ENCODE peak calls at places on chromosomes 3 and 15, in ten cellular contexts. One of them, this sample, is unnamed.

GRCh38 chr15:90367578-90367977 is 15.5 kb downstream of the ZNF774 start:
- ATAC-seq in right cardiac atrium: peak
- ATAC-seq in A549: no peak
- ATAC-seq in heart right ventricle: peak
- ATAC-seq in central memory CD8-positive, alpha-beta T cell: no peak
- ATAC-seq in upper lobe of right lung: peak
- ATAC-seq in left lung: peak
- ATAC-seq in naive thymus-derived CD8-positive, alpha-beta T cell: no peak
- ATAC-seq in foreskin keratinocyte: no peak
- ATAC-seq in activated CD4-positive, alpha-beta T cell treated with anti-CD3 and anti-CD28 coated beads for 36 hours: no peak
- ATAC-seq in this sample: no peak

GRCh38 chr15:40992241-40992741 is 39.0 kb downstream of the CHAC1 start:
- ATAC-seq in right cardiac atrium: no peak
- ATAC-seq in A549: no peak
- ATAC-seq in heart right ventricle: no peak
- ATAC-seq in central memory CD8-positive, alpha-beta T cell: no peak
- ATAC-seq in upper lobe of right lung: no peak
- ATAC-seq in left lung: no peak
- ATAC-seq in naive thymus-derived CD8-positive, alpha-beta T cell: no peak
- ATAC-seq in foreskin keratinocyte: no peak
- ATAC-seq in activated CD4-positive, alpha-beta T cell treated with anti-CD3 and anti-CD28 coated beads for 36 hours: no peak
- ATAC-seq in this sample: no peak

GRCh38 chr3:40524222-40524570 is 564 bp upstream of the ZNF621 start:
- ATAC-seq in right cardiac atrium: no peak
- ATAC-seq in A549: no peak
- ATAC-seq in heart right ventricle: no peak
- ATAC-seq in central memory CD8-positive, alpha-beta T cell: peak
- ATAC-seq in upper lobe of right lung: no peak
- ATAC-seq in left lung: no peak
- ATAC-seq in naive thymus-derived CD8-positive, alpha-beta T cell: peak
- ATAC-seq in foreskin keratinocyte: no peak
- ATAC-seq in activated CD4-positive, alpha-beta T cell treated with anti-CD3 and anti-CD28 coated beads for 36 hours: no peak
- ATAC-seq in this sample: peak

GRCh38 chr15:76565366-76565765 is 228.8 kb downstream of the ISL2 start:
- ATAC-seq in right cardiac atrium: no peak
- ATAC-seq in A549: no peak
- ATAC-seq in heart right ventricle: no peak
- ATAC-seq in central memory CD8-positive, alpha-beta T cell: no peak
- ATAC-seq in upper lobe of right lung: no peak
- ATAC-seq in left lung: no peak
- ATAC-seq in naive thymus-derived CD8-positive, alpha-beta T cell: no peak
- ATAC-seq in foreskin keratinocyte: no peak
- ATAC-seq in activated CD4-positive, alpha-beta T cell treated with anti-CD3 and anti-CD28 coated beads for 36 hours: no peak
- ATAC-seq in this sample: peak

GRCh38 chr15:31869640-31870335 is 160.5 kb upstream of the CHRNA7 start:
- ATAC-seq in right cardiac atrium: no peak
- ATAC-seq in A549: no peak
- ATAC-seq in heart right ventricle: no peak
- ATAC-seq in central memory CD8-positive, alpha-beta T cell: peak
- ATAC-seq in upper lobe of right lung: peak
- ATAC-seq in left lung: no peak
- ATAC-seq in naive thymus-derived CD8-positive, alpha-beta T cell: no peak
- ATAC-seq in foreskin keratinocyte: peak
- ATAC-seq in activated CD4-positive, alpha-beta T cell treated with anti-CD3 and anti-CD28 coated beads for 36 hours: peak
- ATAC-seq in this sample: peak

GRCh38 chr15:62601779-62602540 is 436.9 kb upstream of the C2CD4B start:
- ATAC-seq in right cardiac atrium: no peak
- ATAC-seq in A549: no peak
- ATAC-seq in heart right ventricle: no peak
- ATAC-seq in central memory CD8-positive, alpha-beta T cell: no peak
- ATAC-seq in upper lobe of right lung: no peak
- ATAC-seq in left lung: no peak
- ATAC-seq in naive thymus-derived CD8-positive, alpha-beta T cell: no peak
- ATAC-seq in foreskin keratinocyte: no peak
- ATAC-seq in activated CD4-positive, alpha-beta T cell treated with anti-CD3 and anti-CD28 coated beads for 36 hours: no peak
- ATAC-seq in this sample: no peak

GRCh38 chr3:111709645-111710044 is 114.5 kb upstream of the ZBED2 start:
- ATAC-seq in right cardiac atrium: no peak
- ATAC-seq in A549: no peak
- ATAC-seq in heart right ventricle: no peak
- ATAC-seq in central memory CD8-positive, alpha-beta T cell: no peak
- ATAC-seq in upper lobe of right lung: no peak
- ATAC-seq in left lung: no peak
- ATAC-seq in naive thymus-derived CD8-positive, alpha-beta T cell: no peak
- ATAC-seq in foreskin keratinocyte: no peak
- ATAC-seq in activated CD4-positive, alpha-beta T cell treated with anti-CD3 and anti-CD28 coated beads for 36 hours: no peak
- ATAC-seq in this sample: no peak

GRCh38 chr3:80767599-80767998 is 993.8 kb downstream of the GBE1 start:
- ATAC-seq in right cardiac atrium: no peak
- ATAC-seq in A549: no peak
- ATAC-seq in heart right ventricle: no peak
- ATAC-seq in central memory CD8-positive, alpha-beta T cell: no peak
- ATAC-seq in upper lobe of right lung: no peak
- ATAC-seq in left lung: no peak
- ATAC-seq in naive thymus-derived CD8-positive, alpha-beta T cell: no peak
- ATAC-seq in foreskin keratinocyte: no peak
- ATAC-seq in activated CD4-positive, alpha-beta T cell treated with anti-CD3 and anti-CD28 coated beads for 36 hours: no peak
- ATAC-seq in this sample: no peak

GRCh38 chr3:185702564-185703225 is 116.6 kb downstream of the SENP2 start:
- ATAC-seq in right cardiac atrium: peak
- ATAC-seq in A549: peak
- ATAC-seq in heart right ventricle: no peak
- ATAC-seq in central memory CD8-positive, alpha-beta T cell: no peak
- ATAC-seq in upper lobe of right lung: peak
- ATAC-seq in left lung: peak
- ATAC-seq in naive thymus-derived CD8-positive, alpha-beta T cell: no peak
- ATAC-seq in foreskin keratinocyte: peak
- ATAC-seq in activated CD4-positive, alpha-beta T cell treated with anti-CD3 and anti-CD28 coated beads for 36 hours: no peak
- ATAC-seq in this sample: no peak

GRCh38 chr3:149388001-149388435 is 10.6 kb upstream of the TM4SF1 start:
- ATAC-seq in right cardiac atrium: no peak
- ATAC-seq in A549: peak
- ATAC-seq in heart right ventricle: no peak
- ATAC-seq in central memory CD8-positive, alpha-beta T cell: no peak
- ATAC-seq in upper lobe of right lung: no peak
- ATAC-seq in left lung: peak
- ATAC-seq in naive thymus-derived CD8-positive, alpha-beta T cell: no peak
- ATAC-seq in foreskin keratinocyte: peak
- ATAC-seq in activated CD4-positive, alpha-beta T cell treated with anti-CD3 and anti-CD28 coated beads for 36 hours: no peak
- ATAC-seq in this sample: no peak

GRCh38 chr15:44035781-44036699 is 159.0 kb downstream of the FRMD5 start:
- ATAC-seq in right cardiac atrium: no peak
- ATAC-seq in A549: no peak
- ATAC-seq in heart right ventricle: no peak
- ATAC-seq in central memory CD8-positive, alpha-beta T cell: no peak
- ATAC-seq in upper lobe of right lung: no peak
- ATAC-seq in left lung: no peak
- ATAC-seq in naive thymus-derived CD8-positive, alpha-beta T cell: no peak
- ATAC-seq in foreskin keratinocyte: no peak
- ATAC-seq in activated CD4-positive, alpha-beta T cell treated with anti-CD3 and anti-CD28 coated beads for 36 hours: no peak
- ATAC-seq in this sample: no peak

GRCh38 chr15:100780208-100780800 is 99.3 kb upstream of the ALDH1A3 start:
- ATAC-seq in right cardiac atrium: no peak
- ATAC-seq in A549: no peak
- ATAC-seq in heart right ventricle: no peak
- ATAC-seq in central memory CD8-positive, alpha-beta T cell: no peak
- ATAC-seq in upper lobe of right lung: no peak
- ATAC-seq in left lung: no peak
- ATAC-seq in naive thymus-derived CD8-positive, alpha-beta T cell: no peak
- ATAC-seq in foreskin keratinocyte: no peak
- ATAC-seq in activated CD4-positive, alpha-beta T cell treated with anti-CD3 and anti-CD28 coated beads for 36 hours: no peak
- ATAC-seq in this sample: no peak

GRCh38 chr3:15345608-15346137 is 13.3 kb upstream of the SH3BP5 start:
- ATAC-seq in right cardiac atrium: no peak
- ATAC-seq in A549: no peak
- ATAC-seq in heart right ventricle: no peak
- ATAC-seq in central memory CD8-positive, alpha-beta T cell: no peak
- ATAC-seq in upper lobe of right lung: no peak
- ATAC-seq in left lung: no peak
- ATAC-seq in naive thymus-derived CD8-positive, alpha-beta T cell: peak
- ATAC-seq in foreskin keratinocyte: no peak
- ATAC-seq in activated CD4-positive, alpha-beta T cell treated with anti-CD3 and anti-CD28 coated beads for 36 hours: no peak
- ATAC-seq in this sample: peak

GRCh38 chr15:99467861-99468460 is 97.8 kb upstream of the MEF2A start:
- ATAC-seq in right cardiac atrium: no peak
- ATAC-seq in A549: peak
- ATAC-seq in heart right ventricle: no peak
- ATAC-seq in central memory CD8-positive, alpha-beta T cell: no peak
- ATAC-seq in upper lobe of right lung: no peak
- ATAC-seq in left lung: no peak
- ATAC-seq in naive thymus-derived CD8-positive, alpha-beta T cell: no peak
- ATAC-seq in foreskin keratinocyte: peak
- ATAC-seq in activated CD4-positive, alpha-beta T cell treated with anti-CD3 and anti-CD28 coated beads for 36 hours: no peak
- ATAC-seq in this sample: no peak

GRCh38 chr3:172305552-172305951 is 142.7 kb downstream of the GHSR start:
- ATAC-seq in right cardiac atrium: peak
- ATAC-seq in A549: peak
- ATAC-seq in heart right ventricle: peak
- ATAC-seq in central memory CD8-positive, alpha-beta T cell: no peak
- ATAC-seq in upper lobe of right lung: peak
- ATAC-seq in left lung: peak
- ATAC-seq in naive thymus-derived CD8-positive, alpha-beta T cell: no peak
- ATAC-seq in foreskin keratinocyte: peak
- ATAC-seq in activated CD4-positive, alpha-beta T cell treated with anti-CD3 and anti-CD28 coated beads for 36 hours: no peak
- ATAC-seq in this sample: no peak

GRCh38 chr15:94004697-94005096 is 226.7 kb upstream of the MCTP2 start:
- ATAC-seq in right cardiac atrium: peak
- ATAC-seq in A549: no peak
- ATAC-seq in heart right ventricle: peak
- ATAC-seq in central memory CD8-positive, alpha-beta T cell: no peak
- ATAC-seq in upper lobe of right lung: peak
- ATAC-seq in left lung: peak
- ATAC-seq in naive thymus-derived CD8-positive, alpha-beta T cell: no peak
- ATAC-seq in foreskin keratinocyte: peak
- ATAC-seq in activated CD4-positive, alpha-beta T cell treated with anti-CD3 and anti-CD28 coated beads for 36 hours: no peak
- ATAC-seq in this sample: no peak

GRCh38 chr3:43185256-43185655 is 79.4 kb upstream of the POMGNT2 start:
- ATAC-seq in right cardiac atrium: no peak
- ATAC-seq in A549: no peak
- ATAC-seq in heart right ventricle: no peak
- ATAC-seq in central memory CD8-positive, alpha-beta T cell: no peak
- ATAC-seq in upper lobe of right lung: no peak
- ATAC-seq in left lung: no peak
- ATAC-seq in naive thymus-derived CD8-positive, alpha-beta T cell: no peak
- ATAC-seq in foreskin keratinocyte: no peak
- ATAC-seq in activated CD4-positive, alpha-beta T cell treated with anti-CD3 and anti-CD28 coated beads for 36 hours: no peak
- ATAC-seq in this sample: no peak

GRCh38 chr3:71031151-71031550 is 552.4 kb downstream of the FOXP1 start:
- ATAC-seq in right cardiac atrium: no peak
- ATAC-seq in A549: peak
- ATAC-seq in heart right ventricle: no peak
- ATAC-seq in central memory CD8-positive, alpha-beta T cell: no peak
- ATAC-seq in upper lobe of right lung: no peak
- ATAC-seq in left lung: peak
- ATAC-seq in naive thymus-derived CD8-positive, alpha-beta T cell: no peak
- ATAC-seq in foreskin keratinocyte: no peak
- ATAC-seq in activated CD4-positive, alpha-beta T cell treated with anti-CD3 and anti-CD28 coated beads for 36 hours: no peak
- ATAC-seq in this sample: no peak

GRCh38 chr3:184261270-184262165 is at the start of gene CAMK2N2:
- ATAC-seq in right cardiac atrium: peak
- ATAC-seq in A549: peak
- ATAC-seq in heart right ventricle: peak
- ATAC-seq in central memory CD8-positive, alpha-beta T cell: peak
- ATAC-seq in upper lobe of right lung: peak
- ATAC-seq in left lung: peak
- ATAC-seq in naive thymus-derived CD8-positive, alpha-beta T cell: peak
- ATAC-seq in foreskin keratinocyte: peak
- ATAC-seq in activated CD4-positive, alpha-beta T cell treated with anti-CD3 and anti-CD28 coated beads for 36 hours: peak
- ATAC-seq in this sample: peak

GRCh38 chr15:36694574-36694973 is 115.1 kb downstream of the CDIN1 start:
- ATAC-seq in right cardiac atrium: no peak
- ATAC-seq in A549: no peak
- ATAC-seq in heart right ventricle: no peak
- ATAC-seq in central memory CD8-positive, alpha-beta T cell: no peak
- ATAC-seq in upper lobe of right lung: no peak
- ATAC-seq in left lung: no peak
- ATAC-seq in naive thymus-derived CD8-positive, alpha-beta T cell: no peak
- ATAC-seq in foreskin keratinocyte: no peak
- ATAC-seq in activated CD4-positive, alpha-beta T cell treated with anti-CD3 and anti-CD28 coated beads for 36 hours: no peak
- ATAC-seq in this sample: no peak

GRCh38 chr15:84783493-84784251 is 33.5 kb upstream of the ALPK3 start:
- ATAC-seq in right cardiac atrium: no peak
- ATAC-seq in A549: peak
- ATAC-seq in heart right ventricle: no peak
- ATAC-seq in central memory CD8-positive, alpha-beta T cell: no peak
- ATAC-seq in upper lobe of right lung: peak
- ATAC-seq in left lung: no peak
- ATAC-seq in naive thymus-derived CD8-positive, alpha-beta T cell: no peak
- ATAC-seq in foreskin keratinocyte: no peak
- ATAC-seq in activated CD4-positive, alpha-beta T cell treated with anti-CD3 and anti-CD28 coated beads for 36 hours: peak
- ATAC-seq in this sample: no peak

GRCh38 chr15:52783191-52783829 is 6.8 kb downstream of the ONECUT1 start:
- ATAC-seq in right cardiac atrium: no peak
- ATAC-seq in A549: no peak
- ATAC-seq in heart right ventricle: no peak
- ATAC-seq in central memory CD8-positive, alpha-beta T cell: no peak
- ATAC-seq in upper lobe of right lung: peak
- ATAC-seq in left lung: peak
- ATAC-seq in naive thymus-derived CD8-positive, alpha-beta T cell: no peak
- ATAC-seq in foreskin keratinocyte: peak
- ATAC-seq in activated CD4-positive, alpha-beta T cell treated with anti-CD3 and anti-CD28 coated beads for 36 hours: no peak
- ATAC-seq in this sample: no peak

GRCh38 chr15:55168350-55168974 is 28.3 kb downstream of the RSL24D1 start:
- ATAC-seq in right cardiac atrium: peak
- ATAC-seq in A549: peak
- ATAC-seq in heart right ventricle: peak
- ATAC-seq in central memory CD8-positive, alpha-beta T cell: peak
- ATAC-seq in upper lobe of right lung: peak
- ATAC-seq in left lung: peak
- ATAC-seq in naive thymus-derived CD8-positive, alpha-beta T cell: peak
- ATAC-seq in foreskin keratinocyte: peak
- ATAC-seq in activated CD4-positive, alpha-beta T cell treated with anti-CD3 and anti-CD28 coated beads for 36 hours: peak
- ATAC-seq in this sample: no peak